ENCODE peak calls at places on chromosomes 11 and 22, in eight cellular contexts. H, Z, T, W, I, A, Q and L are unnamed samples.

GRCh38 chr11:82007536-82007935 is 726.1 kb downstream of the FAM181B start:
- DNase-seq in H (no peak), Z (no peak), T (no peak), W (no peak), I (no peak), A (no peak), Q (no peak), L (no peak)

GRCh38 chr11:58003591-58003990 is 20.1 kb upstream of the OR9Q1 start:
- DNase-seq in H (no peak), Z (no peak), T (no peak), W (no peak), I (no peak), A (no peak), Q (no peak), L (no peak)

GRCh38 chr11:11980841-11981308 is 27.6 kb downstream of the DKK3 start:
- DNase-seq in H (no peak), Z (no peak), T (no peak), W (no peak), I (no peak), A (no peak), Q (peak; percentile 26), L (no peak)

GRCh38 chr22:19446603-19447387 is 716 bp downstream of the C22orf39 start:
- DNase-seq in H (no peak), Z (no peak), T (no peak), W (no peak), I (no peak), A (no peak), Q (no peak), L (no peak)

GRCh38 chr11:43797866-43798265 is 82.8 kb upstream of the ALKBH3 start:
- DNase-seq in H (no peak), Z (no peak), T (no peak), W (no peak), I (no peak), A (no peak), Q (no peak), L (no peak)

GRCh38 chr11:86910592-86910991 is 44.6 kb downstream of the FZD4 start:
- DNase-seq in H (no peak), Z (no peak), T (no peak), W (no peak), I (peak; percentile 15), A (no peak), Q (no peak), L (no peak)

GRCh38 chr11:47460571-47461235 is 11.8 kb upstream of the RAPSN start:
- DNase-seq in H (no peak), Z (no peak), T (no peak), W (no peak), I (no peak), A (no peak), Q (no peak), L (no peak)

GRCh38 chr22:40463017-40463631 is 92.7 kb downstream of the SGSM3 start:
- DNase-seq in H (no peak), Z (no peak), T (no peak), W (peak; percentile 19), I (no peak), A (peak; percentile 27), Q (no peak), L (peak; percentile 66)

GRCh38 chr11:103016031-103016430 is 60.5 kb upstream of the MMP13 start:
- DNase-seq in H (no peak), Z (no peak), T (no peak), W (no peak), I (no peak), A (no peak), Q (no peak), L (no peak)

GRCh38 chr22:48753381-48753730 is 1074.3 kb downstream of the BRD1 start:
- DNase-seq in H (no peak), Z (no peak), T (no peak), W (no peak), I (no peak), A (no peak), Q (no peak), L (no peak)